ENCODE peak calls at places on chromosomes 5 and 9, in four cellular contexts. M is cardiac muscle cell, F is left cardiac atrium, Y is cardiac fibroblast. V is an unnamed sample.

GRCh38 chr9:109313351-109313750 is 7.5 kb downstream of the EPB41L4B start:
- DNase-seq in Y (no peak), M (no peak), F (no peak), V (no peak)

GRCh38 chr5:132227485-132228240 is at the start of gene P4HA2:
- DNase-seq in F (peak), M (peak), Y (peak), V (peak)

GRCh38 chr9:125744616-125745387 is 2.4 kb upstream of the PBX3 start:
- DNase-seq in F (no peak), M (peak), Y (peak), V (no peak)

GRCh38 chr9:107989544-107989943 is 500.0 kb upstream of the KLF4 start:
- DNase-seq in M (peak), F (no peak), Y (peak), V (no peak)

GRCh38 chr9:16824545-16825041 is 45.9 kb downstream of the BNC2 start:
- DNase-seq in F (no peak), Y (peak), M (peak), V (no peak)

GRCh38 chr9:89428901-89429890 is 68.7 kb downstream of the SEMA4D start:
- DNase-seq in Y (no peak), M (no peak), F (no peak), V (no peak)

GRCh38 chr9:77885104-77885672 is 146.4 kb downstream of the GNAQ start:
- DNase-seq in F (no peak), M (no peak), Y (no peak), V (no peak)

GRCh38 chr5:74639538-74640449 is 734 bp downstream of the ENC1 start:
- DNase-seq in F (peak), Y (peak), M (peak), V (peak)

GRCh38 chr5:97383996-97384395 is 200.9 kb upstream of the RIOK2 start:
- DNase-seq in M (peak), F (no peak), Y (peak), V (no peak)

GRCh38 chr5:76744632-76745031 is 28.7 kb downstream of the F2R start:
- DNase-seq in M (no peak), Y (no peak), F (no peak), V (no peak)

GRCh38 chr5:32812399-32812798 is 101.3 kb downstream of the NPR3 start:
- DNase-seq in Y (no peak), M (no peak), F (no peak), V (no peak)

GRCh38 chr5:132475531-132475930 is 15.0 kb downstream of the IRF1 start:
- DNase-seq in F (peak), M (peak), Y (no peak), V (peak)

GRCh38 chr9:96080364-96080763 is 204.9 kb downstream of the ERCC6L2 start:
- DNase-seq in Y (no peak), M (peak), F (no peak), V (no peak)

GRCh38 chr5:20113031-20113685 is 125.2 kb upstream of the CDH18 start:
- DNase-seq in M (peak), F (no peak), Y (peak), V (no peak)

GRCh38 chr5:130488252-130488651 is 584.0 kb downstream of the CHSY3 start:
- DNase-seq in Y (no peak), M (no peak), F (no peak), V (no peak)

V was measured in adrenal gland.